ENCODE peak calls at places on chromosomes 2 and 18, in four cellular contexts. V, L, B and P are unnamed samples.

GRCh38 chr2:10256525-10257031 is 46.1 kb upstream of the HPCAL1 start:
- DNase-seq in V (no peak), L (no peak), B (no peak), P (no peak)

GRCh38 chr2:195575879-195576391 is 81.1 kb upstream of the SLC39A10 start:
- DNase-seq in B (no peak), L (peak), V (no peak), P (peak)

GRCh38 chr18:44957025-44957424 is 276.3 kb downstream of the SETBP1 start:
- DNase-seq in V (no peak), L (no peak), B (no peak), P (no peak)

GRCh38 chr2:6773007-6773693 is 92.6 kb downstream of the CMPK2 start:
- DNase-seq in L (peak), V (peak), B (no peak), P (no peak)

GRCh38 chr2:197810490-197810889 is 6.1 kb downstream of the PLCL1 start:
- DNase-seq in B (no peak), V (no peak), L (no peak), P (no peak)

GRCh38 chr2:210318891-210319290 is 3.9 kb upstream of the MYL1 start:
- DNase-seq in B (no peak), L (no peak), V (no peak), P (peak)

GRCh38 chr18:28794459-28795245 is 617.7 kb upstream of the CDH2 start:
- DNase-seq in L (no peak), V (no peak), B (no peak), P (peak)

GRCh38 chr2:132582360-132582759 is 87.6 kb downstream of the LYPD1 start:
- DNase-seq in L (no peak), V (peak), B (no peak), P (no peak)

GRCh38 chr2:17733650-17734049 is 20.0 kb downstream of the SMC6 start:
- DNase-seq in B (no peak), L (no peak), V (no peak), P (no peak)

GRCh38 chr2:142131016-142131714 is at the start of gene LRP1B:
- DNase-seq in V (no peak), B (no peak), L (peak), P (no peak)

GRCh38 chr2:233468746-233469110 is 97.9 kb downstream of the USP40 start:
- DNase-seq in B (no peak), V (no peak), L (no peak), P (no peak)

GRCh38 chr2:207801259-207801658 is 31.6 kb upstream of the FZD5 start:
- DNase-seq in V (no peak), L (no peak), B (no peak), P (no peak)

GRCh38 chr2:86035883-86036789 is 69.5 kb downstream of the POLR1A start:
- DNase-seq in V (peak), B (no peak), L (peak), P (no peak)
- TF ChIP-seq CTCF in V (peak), B (no peak), L (peak), P (peak)

DNA sequence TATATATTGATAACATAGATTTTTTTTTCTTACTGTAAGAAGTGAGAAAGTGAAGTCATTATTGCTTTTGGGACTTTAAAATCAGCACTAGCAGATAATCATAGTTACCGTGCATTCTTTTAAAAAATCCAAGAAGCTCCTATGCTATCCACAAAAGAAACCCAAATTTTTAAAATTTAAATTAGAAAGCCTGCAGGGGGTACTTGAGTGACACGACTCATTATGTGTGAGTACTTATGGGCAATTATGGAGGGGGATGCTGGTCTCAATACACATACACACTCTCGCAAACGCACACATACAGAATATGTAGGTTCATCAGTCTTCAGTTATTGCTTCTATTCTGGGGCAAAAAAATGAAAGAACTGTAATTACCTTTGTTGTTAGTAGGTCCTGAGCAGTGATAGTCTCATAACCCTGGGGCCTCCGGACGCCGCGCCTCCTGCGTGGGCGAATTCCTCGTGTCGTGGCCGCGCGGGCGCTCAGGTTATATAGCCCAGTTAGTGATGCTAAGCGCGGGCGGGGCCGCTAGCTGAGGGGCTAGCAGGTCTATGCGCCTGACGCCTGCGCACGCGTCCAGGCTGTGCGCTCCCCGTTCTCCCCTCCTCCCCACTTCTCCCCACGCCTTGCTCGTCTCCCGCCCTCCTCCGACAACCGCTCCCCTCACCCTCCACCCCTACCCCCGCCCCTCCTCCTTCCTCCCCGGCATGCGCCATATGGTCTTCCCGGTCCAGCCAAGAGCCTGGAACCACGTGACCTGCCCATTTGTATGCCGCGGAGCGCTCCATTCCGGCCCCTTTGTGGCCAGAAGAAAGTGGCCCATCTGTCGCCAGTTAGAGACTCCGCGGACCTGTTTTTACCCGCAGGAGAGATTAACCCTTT is at the start of gene NEUROD1:
- DNase-seq in V (no peak), B (no peak), L (peak), P (no peak)
- H3K4me3 ChIP-seq in V (peak), B (peak), L (peak), P (no peak)

DNA sequence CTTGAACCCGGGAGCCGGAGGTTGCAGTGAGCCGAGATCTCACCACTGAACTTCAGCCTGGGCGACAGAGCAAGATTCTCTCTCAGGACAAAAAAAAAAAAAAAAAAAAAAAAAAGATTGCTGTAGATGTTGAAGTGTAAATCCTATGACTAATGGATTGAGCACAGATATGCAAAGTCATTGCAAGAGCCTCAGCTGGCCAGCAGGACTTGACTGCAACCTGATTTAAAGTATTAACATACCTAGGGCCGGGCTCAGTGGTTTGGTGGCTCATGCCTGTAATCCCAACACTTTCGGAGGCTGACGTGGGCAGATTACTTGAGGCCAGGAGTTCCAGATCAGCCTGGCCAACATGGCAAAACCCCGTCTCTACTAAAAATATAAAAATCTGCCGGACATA is 103.4 kb upstream of the MSH2 start:
- DNase-seq in B (no peak), V (no peak), L (no peak), P (no peak)
- TF ChIP-seq CTCF in B (no peak), V (no peak), L (no peak), P (no peak)

GRCh38 chr18:80227472-80227871 is 19.8 kb downstream of the PARD6G start:
- DNase-seq in L (no peak), B (no peak), V (no peak), P (no peak)
- H3K4me3 ChIP-seq in L (no peak), B (no peak), V (no peak), P (no peak)

DNA sequence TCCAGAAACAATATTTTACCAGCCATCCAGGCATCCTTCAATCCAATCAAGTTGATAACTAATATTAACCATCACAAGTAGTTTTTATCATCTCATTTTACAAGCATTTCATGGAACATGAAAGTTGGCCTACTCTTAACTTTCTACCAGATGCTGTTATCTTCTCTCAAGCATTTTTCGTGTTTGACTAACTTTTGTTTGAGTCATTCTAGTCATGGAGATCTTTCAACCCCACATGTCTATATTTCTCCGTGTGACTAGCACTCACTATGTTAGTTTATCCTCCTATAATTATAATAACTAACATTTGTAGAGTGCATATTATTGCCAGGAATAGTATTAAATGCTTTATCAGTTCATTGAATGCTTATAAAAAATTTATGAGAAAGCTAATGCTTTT is 307.0 kb upstream of the CWC22 start:
- DNase-seq in B (no peak), V (no peak), L (no peak), P (no peak)
- TF ChIP-seq CTCF in B (no peak), V (no peak), L (no peak), P (no peak)

GRCh38 chr2:199979398-199979797 is 24.0 kb downstream of the MAIP1 start:
- DNase-seq in L (no peak), V (no peak), B (no peak), P (no peak)
- H3K4me3 ChIP-seq in L (no peak), V (no peak), B (no peak), P (no peak)

GRCh38 chr2:118061135-118061955 is 26.9 kb upstream of the INSIG2 start:
- DNase-seq in V (no peak), B (no peak), L (peak), P (no peak)
- TF ChIP-seq CTCF in V (no peak), B (no peak), L (peak), P (peak)

GRCh38 chr2:191314697-191315364 is 69.6 kb downstream of the MYO1B start:
- DNase-seq in V (no peak), B (no peak), L (no peak), P (no peak)
- H3K4me3 ChIP-seq in V (no peak), B (no peak), L (no peak), P (no peak)

DNA sequence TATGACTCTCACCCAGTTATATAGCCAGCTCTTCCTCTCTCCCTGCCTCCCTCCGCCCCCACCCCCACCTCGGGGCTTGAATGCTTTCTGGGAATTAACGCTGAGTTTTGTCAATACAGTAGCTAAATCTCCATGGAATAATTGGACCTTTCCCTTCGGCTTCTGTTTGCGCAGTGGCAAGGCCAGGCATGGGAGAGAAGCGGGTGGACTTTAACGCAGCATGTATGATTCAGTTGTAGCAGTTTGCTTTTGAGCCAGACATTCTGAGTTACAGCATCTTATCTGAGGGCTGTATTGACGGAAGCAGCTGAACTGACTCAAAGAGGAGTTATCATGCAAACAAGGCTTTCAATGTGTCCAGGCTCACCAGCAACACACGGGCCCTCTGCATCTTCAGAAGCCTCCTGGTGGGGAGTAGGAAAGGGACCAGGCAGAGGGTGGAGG is 110.7 kb downstream of the MYCN start:
- DNase-seq in V (no peak), B (no peak), L (no peak), P (no peak)
- TF ChIP-seq CTCF in V (no peak), B (no peak), L (no peak), P (no peak)

GRCh38 chr2:237942512-237942897 is 24.3 kb upstream of the UBE2F start:
- DNase-seq in L (no peak), V (no peak), B (no peak), P (no peak)
- H3K4me3 ChIP-seq in L (no peak), V (no peak), B (no peak), P (no peak)